ENCODE peak calls at places on chromosome 17, in four cellular contexts. J is body of pancreas, M is uterus, H is IMR-90. C is an unnamed sample.
A peak's percentile ranks its signal among the peaks of the same experiment; 100 is the strongest.

GRCh38 chr17:64005734-64006167 is 7.6 kb downstream of the PRR29 start:
- DNase-seq in J (peak; percentile 48), M (peak; percentile 26), H (no peak), C (no peak)

GRCh38 chr17:60161598-60162330 is 12.0 kb downstream of the CA4 start:
- DNase-seq in J (peak; percentile 56), M (no peak), H (no peak), C (no peak)

GRCh38 chr17:27879987-27880608 is 13.1 kb downstream of the LYRM9 start:
- DNase-seq in J (peak; percentile 78), M (peak; percentile 39), H (peak; percentile 54), C (no peak)

GRCh38 chr17:70109497-70109896 is 34.5 kb downstream of the KCNJ16 start:
- DNase-seq in J (no peak), M (peak; percentile 18), H (no peak), C (no peak)

GRCh38 chr17:39750131-39751015 is 12.6 kb downstream of the GRB7 start:
- DNase-seq in J (peak; percentile 92), M (no peak), H (no peak), C (no peak)

GRCh38 chr17:51000835-51001638 is 119.6 kb downstream of the SPAG9 start:
- DNase-seq in J (no peak), M (no peak), H (peak; percentile 78), C (no peak)

GRCh38 chr17:29126268-29126923 is 53.8 kb downstream of the MYO18A start:
- DNase-seq in J (no peak), M (no peak), H (no peak), C (no peak)

GRCh38 chr17:71434716-71435115 is 686.1 kb upstream of the SOX9 start:
- DNase-seq in J (no peak), M (no peak), H (no peak), C (no peak)

GRCh38 chr17:16269658-16270057 is 52.6 kb downstream of the PIGL start:
- DNase-seq in J (no peak), M (no peak), H (peak; percentile 87), C (no peak)

GRCh38 chr17:50916708-50917417 is 50.7 kb upstream of the TOB1 start:
- DNase-seq in J (no peak), M (no peak), H (no peak), C (no peak)

GRCh38 chr17:28033972-28034714 is 8.3 kb upstream of the NLK start:
- DNase-seq in J (no peak), M (no peak), H (peak; percentile 91), C (no peak)

GRCh38 chr17:78125138-78125913 is 3.2 kb downstream of the TMC6 start:
- DNase-seq in J (no peak), M (no peak), H (no peak), C (no peak)

GRCh38 chr17:50818266-50818665 is 17.1 kb upstream of the WFIKKN2 start:
- DNase-seq in J (no peak), M (no peak), H (no peak), C (no peak)

GRCh38 chr17:78407387-78407990 is 29.0 kb downstream of the PGS1 start:
- DNase-seq in J (no peak), M (no peak), H (peak; percentile 51), C (no peak)

GRCh38 chr17:63082952-63083351 is 116.9 kb downstream of the TANC2 start:
- DNase-seq in J (no peak), M (no peak), H (peak; percentile 55), C (no peak)

GRCh38 chr17:20997711-20998570 is 44.9 kb downstream of the USP22 start:
- DNase-seq in J (peak; percentile 13), M (no peak), H (no peak), C (no peak)

GRCh38 chr17:1643293-1643998 is 2.1 kb downstream of the SCARF1 start:
- DNase-seq in J (peak; percentile 93), M (no peak), H (no peak), C (no peak)

GRCh38 chr17:62876063-62876462 is 67.9 kb upstream of the MARCHF10 start:
- DNase-seq in J (no peak), M (no peak), H (peak; percentile 39), C (no peak)

GRCh38 chr17:40498281-40499084 is 2.9 kb downstream of the TNS4 start:
- DNase-seq in J (no peak), M (no peak), H (no peak), C (no peak)

GRCh38 chr17:34478244-34478643 is 101.1 kb upstream of the TMEM132E start:
- DNase-seq in J (no peak), M (no peak), H (no peak), C (no peak)

GRCh38 chr17:80751460-80752368 is 207.1 kb downstream of the RPTOR start:
- DNase-seq in J (no peak), M (peak; percentile 81), H (peak; percentile 58), C (peak; percentile 82)

GRCh38 chr17:6254036-6254435 is 180.9 kb downstream of the AIPL1 start:
- DNase-seq in J (no peak), M (no peak), H (no peak), C (no peak)

GRCh38 chr17:82105882-82106696 is 8.1 kb upstream of the FASN start:
- DNase-seq in J (peak; percentile 71), M (peak; percentile 23), H (peak; percentile 37), C (peak; percentile 85)
- TF ChIP-seq POLR2A in J (no peak), M (no peak), H (no peak), C (no peak)

DNA sequence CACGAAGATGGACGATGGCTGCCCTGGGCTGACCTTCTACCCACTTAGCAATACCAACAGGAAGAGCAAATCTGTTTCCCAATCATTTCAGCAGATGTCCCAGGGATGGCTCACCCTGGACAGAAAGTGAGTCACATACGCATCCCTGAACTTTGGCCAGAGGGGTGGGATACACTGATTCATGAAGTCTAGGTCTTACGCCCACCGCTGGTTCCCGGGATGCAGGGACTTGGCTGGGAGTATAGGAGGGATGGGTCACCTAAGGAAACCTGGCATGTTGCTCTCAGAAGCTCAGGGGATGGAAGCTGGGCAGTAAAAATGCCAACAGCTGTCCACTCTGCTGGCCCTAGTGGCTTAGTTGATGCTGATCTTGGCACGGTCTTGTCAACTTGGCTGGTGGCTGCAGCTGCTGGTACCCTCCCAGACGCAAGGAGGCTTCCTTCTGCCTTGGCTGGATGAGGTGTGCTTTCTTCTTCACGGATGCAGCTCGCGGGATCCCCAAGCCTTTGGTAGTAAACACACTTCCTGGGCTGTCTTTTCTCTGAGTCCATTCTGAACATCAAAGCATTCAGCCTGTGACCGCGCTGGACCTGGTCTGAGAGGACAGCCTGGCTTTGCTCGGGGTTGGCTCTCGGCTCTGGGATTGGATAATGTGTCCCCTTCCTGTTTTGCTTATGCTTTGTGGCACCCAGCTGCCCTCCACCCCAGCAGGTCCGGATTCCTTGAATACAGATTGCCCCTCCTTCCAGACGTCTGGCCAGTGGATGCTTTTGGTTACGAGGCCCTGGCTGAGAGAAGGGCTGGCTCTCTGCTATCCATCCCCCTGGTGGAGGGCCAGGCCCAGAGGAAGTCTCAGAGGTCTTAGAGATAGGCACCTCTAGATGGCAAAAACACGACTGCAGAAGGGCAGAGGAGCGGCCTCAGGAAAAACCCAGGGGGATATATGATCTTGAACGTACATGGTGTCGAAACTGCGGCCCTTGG is 71.5 kb downstream of the RAP1GAP2 start:
- DNase-seq in J (peak; percentile 77), M (no peak), H (peak; percentile 93), C (no peak)
- TF ChIP-seq CTCF in J (peak; percentile 33), M (no peak), H (peak; percentile 11), C (no peak)

GRCh38 chr17:52828621-52829020 is 670.1 kb upstream of the CA10 start:
- DNase-seq in J (no peak), M (no peak), H (no peak), C (no peak)

GRCh38 chr17:52823155-52823554 is 664.6 kb upstream of the CA10 start:
- DNase-seq in J (no peak), M (no peak), H (no peak), C (no peak)

GRCh38 chr17:52827526-52827925 is 669.0 kb upstream of the CA10 start:
- DNase-seq in J (no peak), M (no peak), H (no peak), C (no peak)

GRCh38 chr17:52824542-52824941 is 666.0 kb upstream of the CA10 start:
- DNase-seq in J (no peak), M (no peak), H (no peak), C (no peak)
- TF ChIP-seq POLR2A in J (no peak), M (no peak), H (no peak), C (no peak)

GRCh38 chr17:67994827-67995567 is 1.3 kb downstream of the C17orf58 start:
- DNase-seq in J (peak; percentile 55), M (peak; percentile 34), H (peak; percentile 83), C (no peak)

GRCh38 chr17:67993998-67994361 is 2.3 kb downstream of the C17orf58 start:
- DNase-seq in J (no peak), M (no peak), H (peak; percentile 12), C (no peak)

GRCh38 chr17:67998466-67998865 is 2.2 kb upstream of the C17orf58 start:
- DNase-seq in J (no peak), M (no peak), H (no peak), C (no peak)

GRCh38 chr17:67993153-67993997 is 2.9 kb downstream of the C17orf58 start:
- DNase-seq in J (peak; percentile 84), M (peak; percentile 74), H (peak; percentile 84), C (peak; percentile 95)

GRCh38 chr17:67995568-67996191 is 589 bp downstream of the C17orf58 start:
- DNase-seq in J (peak; percentile 26), M (peak; percentile 31), H (no peak), C (peak; percentile 90)
- TF ChIP-seq CTCF in J (no peak), M (no peak), H (no peak), C (no peak)

DNA sequence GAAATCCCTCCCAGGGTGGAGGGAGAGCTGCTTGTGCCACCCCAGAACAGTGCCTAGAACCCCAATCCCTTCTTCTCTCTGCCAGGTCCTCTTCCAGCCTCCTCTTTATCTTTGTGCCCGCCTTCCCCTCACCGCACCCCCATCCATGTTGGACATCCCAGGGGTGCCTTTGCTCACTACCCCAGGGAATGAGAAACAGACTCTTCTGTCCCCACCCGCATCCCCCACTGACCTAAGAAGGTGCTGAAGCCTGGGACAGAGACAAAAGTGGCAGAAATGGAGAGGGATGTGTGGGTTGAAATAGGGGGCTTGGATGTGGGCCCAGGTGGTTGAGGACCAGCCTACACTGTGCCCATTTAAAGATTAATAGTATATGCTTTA is 17.0 kb downstream of the ALOX15B start:
- DNase-seq in J (no peak), M (no peak), H (no peak), C (no peak)
- TF ChIP-seq POLR2A in J (no peak), M (no peak), H (no peak), C (no peak)

DNA sequence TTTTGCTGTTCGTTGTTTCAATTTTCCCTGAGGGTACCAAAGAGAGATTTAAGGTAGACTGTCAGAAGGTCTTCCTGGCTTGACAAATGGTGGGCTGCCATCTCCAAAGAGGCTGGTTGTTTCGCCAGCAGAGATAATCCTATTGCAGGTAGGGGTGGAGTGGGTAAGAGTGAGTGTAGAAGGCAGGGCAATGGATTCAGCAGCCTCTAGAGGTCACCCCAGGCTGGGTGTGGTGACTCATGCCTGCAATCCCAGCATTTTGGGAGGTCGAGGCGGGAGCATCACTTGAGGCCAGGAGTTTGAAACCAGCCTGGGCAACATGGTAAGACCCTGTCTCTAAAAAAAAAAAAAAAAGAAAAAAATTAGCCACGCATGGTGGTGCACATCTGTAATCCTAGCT is 34.6 kb downstream of the DCAKD start:
- DNase-seq in J (no peak), M (no peak), H (no peak), C (no peak)
- TF ChIP-seq CTCF in J (peak; percentile 19), M (no peak), H (peak; percentile 20), C (no peak)